ENCODE peak calls at places on chromosomes 3 and 15, in eight cellular contexts. R is tibial nerve, K is lower lobe of right lung, P is heart right ventricle, D is esophagus squamous epithelium, C is tibial artery, B is H9, G is BE2C. U is an unnamed sample.

GRCh38 chr15:80031841-80032240 is 27.6 kb upstream of the ZFAND6 start:
- DNase-seq in P (peak; percentile 10), G (no peak), C (no peak), K (no peak), R (no peak), B (no peak), D (no peak), U (no peak)

GRCh38 chr3:9781551-9781950 is 10.7 kb downstream of the TADA3 start:
- DNase-seq in K (no peak), P (no peak), G (no peak), D (no peak), C (no peak), B (no peak), R (no peak), U (no peak)

GRCh38 chr3:77456881-77457280 is 417.0 kb downstream of the ROBO2 start:
- DNase-seq in G (peak; percentile 62), D (no peak), K (no peak), B (no peak), R (no peak), C (no peak), P (no peak), U (no peak)

GRCh38 chr3:18153571-18154173 is 271.5 kb downstream of the SATB1 start:
- DNase-seq in B (no peak), R (no peak), K (no peak), P (no peak), G (no peak), D (no peak), C (no peak), U (peak; percentile 78)

GRCh38 chr3:108119398-108120109 is 28.7 kb upstream of the CD47 start:
- DNase-seq in P (no peak), D (no peak), C (no peak), R (no peak), B (no peak), G (no peak), K (no peak), U (no peak)

GRCh38 chr3:25350741-25351140 is 77.3 kb upstream of the RARB start:
- DNase-seq in P (no peak), K (no peak), G (no peak), R (no peak), C (no peak), B (no peak), D (no peak), U (no peak)

GRCh38 chr3:164278550-164278949 is 799.7 kb downstream of the SI start:
- DNase-seq in P (no peak), R (no peak), K (no peak), B (no peak), C (no peak), G (no peak), D (no peak), U (no peak)

GRCh38 chr15:40823572-40824343 is 4.8 kb downstream of the PPP1R14D start:
- DNase-seq in K (no peak), P (no peak), B (no peak), R (no peak), G (no peak), C (no peak), D (no peak), U (no peak)

GRCh38 chr3:183324083-183324482 is 71.0 kb downstream of the B3GNT5 start:
- DNase-seq in R (no peak), K (no peak), B (no peak), G (no peak), P (no peak), D (no peak), C (no peak), U (peak; percentile 38)

DNA sequence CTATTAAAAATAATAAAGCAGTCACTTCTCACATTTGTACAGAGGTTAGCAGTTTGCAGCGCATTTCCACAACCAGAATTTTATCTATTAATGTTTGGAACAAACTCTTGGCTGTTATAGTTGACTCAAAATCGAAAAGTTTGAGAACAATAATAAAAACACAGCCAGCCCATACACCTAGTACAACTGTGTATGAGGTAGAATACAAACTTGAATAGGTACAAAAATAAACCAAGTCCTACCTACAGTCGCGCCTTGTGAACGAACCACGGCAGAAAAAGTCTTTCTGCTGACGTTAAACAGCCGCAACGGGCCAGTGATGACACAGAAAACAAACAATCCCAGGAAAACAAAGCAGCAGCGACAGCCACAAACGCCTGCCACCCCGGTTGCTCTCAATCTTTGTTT is 3.2 kb downstream of the FOXL2 start:
- DNase-seq in D (no peak), P (no peak), R (no peak), B (no peak), K (no peak), G (no peak), C (no peak), U (no peak)
- H3K27me3 ChIP-seq in D (peaks cover 30% of the 10 kb centered on the region), P (peaks cover 100% of the 10 kb centered on the region), R (peaks cover 7% of the 10 kb centered on the region), B (peaks cover 74% of the 10 kb centered on the region), K (peaks cover 99% of the 10 kb centered on the region), G (peaks cover 100% of the 10 kb centered on the region), C (peaks cover 3% of the 10 kb centered on the region), U (peaks cover 100% of the 10 kb centered on the region)

GRCh38 chr3:194472290-194472920 is 14.4 kb downstream of the ATP13A3 start:
- DNase-seq in P (peak; percentile 33), B (no peak), G (peak; percentile 31), C (no peak), K (no peak), R (peak; percentile 66), D (no peak), U (peak; percentile 82)
- TF ChIP-seq CTCF in P (peak; percentile 95), B (peak; percentile 93), G (peak; percentile 99), C (peak; percentile 93), K (peak; percentile 93), R (peak; percentile 98), D (peak; percentile 97), U (peak; percentile 99)

GRCh38 chr3:15331072-15331605 is 1.2 kb downstream of the SH3BP5 start:
- DNase-seq in C (no peak), K (no peak), G (no peak), B (no peak), D (no peak), P (peak; percentile 43), R (no peak), U (no peak)
- H3K4me1 ChIP-seq in C (peaks cover 12% of the 10 kb centered on the region), K (peaks cover 61% of the 10 kb centered on the region), G (peaks cover 2% of the 10 kb centered on the region), B (no peaks in the 10 kb centered on the region), D (peaks cover 26% of the 10 kb centered on the region), P (peaks cover 63% of the 10 kb centered on the region), R (peaks cover 51% of the 10 kb centered on the region), U (peaks cover 19% of the 10 kb centered on the region)

GRCh38 chr3:150754896-150755295 is 8.1 kb downstream of the SIAH2 start:
- DNase-seq in R (no peak), D (no peak), C (no peak), K (no peak), B (no peak), P (no peak), G (no peak), U (no peak)
- H3K27me3 ChIP-seq in R (no peaks in the 10 kb centered on the region), D (no peaks in the 10 kb centered on the region), C (no peaks in the 10 kb centered on the region), K (no peaks in the 10 kb centered on the region), B (no peaks in the 10 kb centered on the region), P (no peaks in the 10 kb centered on the region), G (no peaks in the 10 kb centered on the region), U (no peaks in the 10 kb centered on the region)

GRCh38 chr3:114698355-114699105 is 404.7 kb downstream of the TIGIT start:
- DNase-seq in C (no peak), R (no peak), B (no peak), K (no peak), P (no peak), D (no peak), G (no peak), U (no peak)
- TF ChIP-seq CTCF in C (no peak), R (no peak), B (peak; percentile 15), K (no peak), P (no peak), D (no peak), G (no peak), U (no peak)

DNA sequence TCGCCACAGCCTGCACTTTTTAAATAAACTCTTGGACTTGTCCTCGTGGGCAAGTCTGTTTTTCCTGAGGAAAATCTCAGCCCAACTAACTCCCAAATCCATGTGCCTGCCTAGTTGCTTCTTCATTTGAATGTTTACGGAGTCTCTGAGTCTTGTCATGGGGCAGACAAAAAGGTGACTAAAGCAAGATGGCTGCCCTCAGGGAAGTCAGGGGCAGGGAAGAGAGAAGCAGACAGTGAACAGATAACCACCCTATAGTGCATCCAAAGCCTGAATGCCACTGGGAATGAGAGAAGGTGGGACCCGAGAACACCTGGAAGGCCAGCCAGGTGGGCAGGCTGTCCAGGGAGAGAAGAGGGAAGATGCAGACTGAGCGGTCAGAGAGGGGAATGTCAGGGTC is 21.4 kb downstream of the CCDC12 start:
- DNase-seq in G (no peak), P (no peak), C (no peak), R (no peak), K (no peak), D (no peak), B (no peak), U (no peak)
- H3K4me1 ChIP-seq in G (no peaks in the 10 kb centered on the region), P (peaks cover 92% of the 10 kb centered on the region), C (peaks cover 20% of the 10 kb centered on the region), R (peaks cover 34% of the 10 kb centered on the region), K (peaks cover 91% of the 10 kb centered on the region), D (peaks cover 69% of the 10 kb centered on the region), B (peaks cover 6% of the 10 kb centered on the region), U (peaks cover 35% of the 10 kb centered on the region)

DNA sequence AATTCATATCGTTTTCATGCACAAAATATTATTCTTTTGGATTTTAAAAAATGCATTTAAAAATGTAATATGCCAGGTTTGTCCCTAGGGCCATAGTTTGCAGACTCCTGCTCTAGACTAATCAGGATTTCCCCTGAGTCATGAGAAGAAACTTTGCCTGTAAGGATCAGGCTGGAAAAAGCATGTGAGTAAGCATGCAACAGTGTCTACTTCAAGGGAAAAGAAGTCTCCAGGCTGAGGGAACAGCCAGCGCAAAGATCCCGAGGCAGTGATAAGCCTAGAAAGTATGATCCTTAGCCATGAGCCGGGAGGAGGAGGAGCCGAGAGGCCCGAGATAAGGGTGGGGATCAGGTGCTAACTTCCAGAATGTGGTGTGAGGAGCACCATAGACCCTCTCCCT is 382.9 kb upstream of the CFAP20DC start:
- DNase-seq in P (no peak), B (no peak), G (no peak), K (no peak), D (no peak), C (no peak), R (no peak), U (no peak)
- H3K27me3 ChIP-seq in P (no peaks in the 10 kb centered on the region), B (peaks cover under 1% of the 10 kb centered on the region), G (no peaks in the 10 kb centered on the region), K (no peaks in the 10 kb centered on the region), D (no peaks in the 10 kb centered on the region), C (no peaks in the 10 kb centered on the region), R (no peaks in the 10 kb centered on the region), U (no peaks in the 10 kb centered on the region)

GRCh38 chr3:188797045-188797444 is 374.7 kb upstream of the TPRG1 start:
- DNase-seq in P (no peak), R (no peak), D (no peak), K (no peak), C (no peak), B (no peak), G (no peak), U (no peak)

GRCh38 chr3:188788621-188789081 is 383.1 kb upstream of the TPRG1 start:
- DNase-seq in D (no peak), C (no peak), R (no peak), G (no peak), K (no peak), P (no peak), B (no peak), U (peak; percentile 93)

GRCh38 chr3:188789201-188789600 is 382.6 kb upstream of the TPRG1 start:
- DNase-seq in D (no peak), P (no peak), K (no peak), R (no peak), B (no peak), C (no peak), G (no peak), U (no peak)

GRCh38 chr3:188796122-188796631 is 375.6 kb upstream of the TPRG1 start:
- DNase-seq in P (peak; percentile 6), R (peak; percentile 18), D (no peak), B (no peak), C (no peak), G (no peak), K (no peak), U (peak; percentile 94)

GRCh38 chr3:188792788-188793187 is 379.0 kb upstream of the TPRG1 start:
- DNase-seq in R (no peak), G (peak; percentile 54), K (peak; percentile 50), B (peak; percentile 33), D (no peak), P (peak; percentile 18), C (no peak), U (peak; percentile 56)
- TF ChIP-seq CTCF in R (no peak), G (peak; percentile 47), K (peak; percentile 18), B (peak; percentile 55), D (peak; percentile 19), P (peak; percentile 38), C (no peak), U (peak; percentile 45)

U was measured in cardiac muscle cell.